ENCODE peak calls at places on chromosomes 4 and X, in four cellular contexts. P, T, Y and N are unnamed samples.

GRCh38 chrX:57453901-57454300 is 137.9 kb upstream of the ZXDB start:
- DNase-seq in Y (peak), P (no peak), T (no peak), N (peak)

GRCh38 chr4:71400788-71401187 is 62.0 kb downstream of the SLC4A4 start:
- DNase-seq in Y (no peak), T (no peak), P (no peak), N (no peak)

GRCh38 chr4:170931326-170931725 is 841.6 kb upstream of the AADAT start:
- DNase-seq in Y (no peak), T (no peak), P (peak), N (no peak)

GRCh38 chr4:2285665-2286381 is 23.9 kb upstream of the MXD4 start:
- DNase-seq in P (no peak), T (no peak), Y (no peak), N (no peak)

GRCh38 chr4:86960557-86960959 is 25.7 kb downstream of the AFF1 start:
- DNase-seq in T (no peak), P (peak), Y (no peak), N (no peak)

GRCh38 chrX:39982927-39983326 is 114.8 kb downstream of the BCOR start:
- DNase-seq in P (no peak), Y (no peak), T (no peak), N (no peak)

GRCh38 chrX:41382699-41383645 is 49.0 kb downstream of the DDX3X start:
- DNase-seq in P (peak), T (no peak), Y (peak), N (no peak)

GRCh38 chrX:56726609-56727008 is 2.4 kb upstream of the NBDY start:
- DNase-seq in P (peak), Y (peak), T (no peak), N (no peak)

GRCh38 chr4:104596189-104596588 is 101.5 kb upstream of the CXXC4 start:
- DNase-seq in P (no peak), Y (no peak), T (no peak), N (no peak)

GRCh38 chr4:7253341-7253700 is 61.0 kb downstream of the SORCS2 start:
- DNase-seq in P (no peak), Y (no peak), T (no peak), N (no peak)

GRCh38 chrX:19174401-19175025 is 52.2 kb upstream of the ADGRG2 start:
- DNase-seq in P (peak), T (no peak), Y (no peak), N (no peak)

GRCh38 chr4:66178901-66179300 is 508.6 kb upstream of the EPHA5 start:
- DNase-seq in T (no peak), Y (no peak), P (peak), N (no peak)

GRCh38 chrX:2578864-2579263 is 78.1 kb upstream of the DHRSX start:
- DNase-seq in T (no peak), Y (no peak), P (no peak), N (no peak)

GRCh38 chr4:51906167-51906647 is 63.3 kb downstream of the DCUN1D4 start:
- DNase-seq in P (peak), Y (no peak), T (no peak), N (peak)

GRCh38 chr4:149145803-149146202 is 669.8 kb downstream of the IQCM start:
- DNase-seq in T (no peak), Y (no peak), P (peak), N (no peak)

GRCh38 chrX:12013220-12013619 is 125.1 kb upstream of the FRMPD4 start:
- DNase-seq in T (no peak), Y (no peak), P (peak), N (no peak)

GRCh38 chr4:177699365-177700213 is 257.4 kb upstream of the AGA start:
- DNase-seq in Y (no peak), T (no peak), P (peak), N (no peak)

GRCh38 chr4:52091811-52092210 is 40.7 kb downstream of the SPATA18 start:
- DNase-seq in P (peak), T (no peak), Y (no peak), N (no peak)

GRCh38 chr4:52572936-52573485 is 86.1 kb downstream of the USP46 start:
- DNase-seq in Y (no peak), T (no peak), P (peak), N (no peak)

GRCh38 chrX:118688935-118689334 is 38.5 kb upstream of the IL13RA1 start:
- DNase-seq in Y (no peak), T (no peak), P (no peak), N (no peak)

GRCh38 chr4:75036046-75036445 is 103.1 kb downstream of the PARM1 start:
- DNase-seq in Y (no peak), T (no peak), P (no peak), N (peak)

GRCh38 chrX:85381602-85382001 is 2.1 kb upstream of the POF1B start:
- DNase-seq in T (no peak), Y (no peak), P (no peak), N (no peak)

GRCh38 chr4:170025523-170026252 is 507 bp downstream of the MFAP3L start:
- DNase-seq in Y (no peak), P (no peak), T (no peak), N (no peak)

GRCh38 chrX:41720125-41720780 is 3.7 kb upstream of the GPR82 start:
- DNase-seq in P (peak), Y (peak), T (no peak), N (peak)

GRCh38 chr4:185847352-185848078 is 35.5 kb upstream of the SORBS2 start:
- DNase-seq in P (peak), Y (no peak), T (no peak), N (no peak)

GRCh38 chrX:43822015-43822414 is 60.2 kb downstream of the MAOB start:
- DNase-seq in Y (no peak), T (no peak), P (peak), N (no peak)